ENCODE peak calls at places on chromosomes 3 and 15, in seven cellular contexts. One of them, this sample, is unnamed.

GRCh38 chr3:18847583-18848197 is 300.6 kb upstream of the KCNH8 start:
- DNase-seq in CD8-positive, alpha-beta T cell: no peak
- DNase-seq in uterus: no peak
- DNase-seq in mesenchymal stem cell: no peak
- DNase-seq in tibial nerve: no peak
- DNase-seq in IMR-90: no peak
- DNase-seq in left ventricle myocardium inferior: no peak
- DNase-seq in this sample: no peak

GRCh38 chr3:172749201-172749965 is 1.1 kb upstream of the ECT2 start:
- DNase-seq in CD8-positive, alpha-beta T cell: no peak
- DNase-seq in left ventricle myocardium inferior: no peak
- DNase-seq in tibial nerve: peak; percentile 25
- DNase-seq in mesenchymal stem cell: peak; percentile 84
- DNase-seq in IMR-90: peak; percentile 96
- DNase-seq in uterus: peak; percentile 28
- DNase-seq in this sample: no peak

GRCh38 chr15:40881351-40881750 is 7.3 kb upstream of the RHOV start:
- DNase-seq in IMR-90: no peak
- DNase-seq in mesenchymal stem cell: no peak
- DNase-seq in CD8-positive, alpha-beta T cell: no peak
- DNase-seq in tibial nerve: no peak
- DNase-seq in uterus: no peak
- DNase-seq in left ventricle myocardium inferior: no peak
- DNase-seq in this sample: no peak

GRCh38 chr3:71495708-71496472 is 87.6 kb downstream of the FOXP1 start:
- DNase-seq in mesenchymal stem cell: peak; percentile 87
- DNase-seq in IMR-90: peak; percentile 91
- DNase-seq in left ventricle myocardium inferior: no peak
- DNase-seq in tibial nerve: no peak
- DNase-seq in uterus: peak; percentile 47
- DNase-seq in CD8-positive, alpha-beta T cell: no peak
- DNase-seq in this sample: peak; percentile 79

GRCh38 chr15:77993374-77993911 is 84.1 kb downstream of the TBC1D2B start:
- DNase-seq in mesenchymal stem cell: no peak
- DNase-seq in CD8-positive, alpha-beta T cell: no peak
- DNase-seq in tibial nerve: no peak
- DNase-seq in uterus: no peak
- DNase-seq in left ventricle myocardium inferior: no peak
- DNase-seq in IMR-90: no peak
- DNase-seq in this sample: no peak

GRCh38 chr3:195260286-195260905 is 10.6 kb downstream of the XXYLT1 start:
- DNase-seq in left ventricle myocardium inferior: no peak
- DNase-seq in IMR-90: no peak
- DNase-seq in CD8-positive, alpha-beta T cell: no peak
- DNase-seq in mesenchymal stem cell: peak; percentile 45
- DNase-seq in uterus: no peak
- DNase-seq in tibial nerve: no peak
- DNase-seq in this sample: peak; percentile 46

GRCh38 chr3:179750720-179751328 is 98.0 kb downstream of the USP13 start:
- DNase-seq in left ventricle myocardium inferior: no peak
- DNase-seq in mesenchymal stem cell: peak; percentile 45
- DNase-seq in uterus: no peak
- DNase-seq in tibial nerve: no peak
- DNase-seq in IMR-90: peak; percentile 28
- DNase-seq in CD8-positive, alpha-beta T cell: no peak
- DNase-seq in this sample: no peak

GRCh38 chr3:34005886-34006285 is 207.5 kb downstream of the PDCD6IP start:
- DNase-seq in mesenchymal stem cell: peak; percentile 37
- DNase-seq in left ventricle myocardium inferior: no peak
- DNase-seq in uterus: no peak
- DNase-seq in tibial nerve: no peak
- DNase-seq in CD8-positive, alpha-beta T cell: no peak
- DNase-seq in IMR-90: peak; percentile 89
- DNase-seq in this sample: no peak

GRCh38 chr3:100650651-100651611 is 41.5 kb downstream of the ADGRG7 start:
- DNase-seq in left ventricle myocardium inferior: no peak
- DNase-seq in uterus: no peak
- DNase-seq in tibial nerve: peak; percentile 15
- DNase-seq in IMR-90: peak; percentile 54
- DNase-seq in CD8-positive, alpha-beta T cell: no peak
- DNase-seq in mesenchymal stem cell: peak; percentile 51
- DNase-seq in this sample: peak; percentile 52

GRCh38 chr3:168044049-168044448 is 51.7 kb downstream of the GOLIM4 start:
- DNase-seq in left ventricle myocardium inferior: no peak
- DNase-seq in tibial nerve: no peak
- DNase-seq in uterus: no peak
- DNase-seq in IMR-90: no peak
- DNase-seq in CD8-positive, alpha-beta T cell: no peak
- DNase-seq in mesenchymal stem cell: no peak
- DNase-seq in this sample: no peak

GRCh38 chr3:10723991-10724390 is 92.0 kb upstream of the SLC6A11 start:
- DNase-seq in IMR-90: no peak
- DNase-seq in CD8-positive, alpha-beta T cell: no peak
- DNase-seq in tibial nerve: no peak
- DNase-seq in left ventricle myocardium inferior: no peak
- DNase-seq in mesenchymal stem cell: no peak
- DNase-seq in uterus: no peak
- DNase-seq in this sample: no peak

GRCh38 chr15:69156726-69157381 is 3.6 kb upstream of the GLCE start:
- DNase-seq in left ventricle myocardium inferior: no peak
- DNase-seq in tibial nerve: no peak
- DNase-seq in CD8-positive, alpha-beta T cell: no peak
- DNase-seq in IMR-90: no peak
- DNase-seq in uterus: no peak
- DNase-seq in mesenchymal stem cell: no peak
- DNase-seq in this sample: no peak

GRCh38 chr3:162865466-162865865 is 1368.9 kb downstream of the OTOL1 start:
- DNase-seq in CD8-positive, alpha-beta T cell: no peak
- DNase-seq in tibial nerve: no peak
- DNase-seq in mesenchymal stem cell: no peak
- DNase-seq in left ventricle myocardium inferior: no peak
- DNase-seq in IMR-90: no peak
- DNase-seq in uterus: no peak
- DNase-seq in this sample: no peak

GRCh38 chr3:9793161-9793781 is 389 bp downstream of the ARPC4 start:
- DNase-seq in CD8-positive, alpha-beta T cell: no peak
- DNase-seq in IMR-90: peak; percentile 44
- DNase-seq in tibial nerve: no peak
- DNase-seq in uterus: no peak
- DNase-seq in left ventricle myocardium inferior: no peak
- DNase-seq in mesenchymal stem cell: peak; percentile 75
- DNase-seq in this sample: peak; percentile 49

GRCh38 chr15:95693917-95694316 is 636.6 kb upstream of the NR2F2 start:
- DNase-seq in tibial nerve: no peak
- DNase-seq in mesenchymal stem cell: peak; percentile 25
- DNase-seq in left ventricle myocardium inferior: no peak
- DNase-seq in uterus: no peak
- DNase-seq in CD8-positive, alpha-beta T cell: no peak
- DNase-seq in IMR-90: peak; percentile 16
- DNase-seq in this sample: no peak

GRCh38 chr15:95698230-95698629 is 632.3 kb upstream of the NR2F2 start:
- DNase-seq in left ventricle myocardium inferior: no peak
- DNase-seq in tibial nerve: no peak
- DNase-seq in IMR-90: peak; percentile 35
- DNase-seq in CD8-positive, alpha-beta T cell: no peak
- DNase-seq in uterus: no peak
- DNase-seq in mesenchymal stem cell: no peak
- DNase-seq in this sample: no peak

GRCh38 chr15:95698971-95699370 is 631.5 kb upstream of the NR2F2 start:
- DNase-seq in IMR-90: peak; percentile 31
- DNase-seq in tibial nerve: no peak
- DNase-seq in left ventricle myocardium inferior: no peak
- DNase-seq in uterus: no peak
- DNase-seq in CD8-positive, alpha-beta T cell: no peak
- DNase-seq in mesenchymal stem cell: peak; percentile 14
- DNase-seq in this sample: no peak

GRCh38 chr15:95701410-95701809 is 629.1 kb upstream of the NR2F2 start:
- DNase-seq in IMR-90: no peak
- DNase-seq in left ventricle myocardium inferior: no peak
- DNase-seq in mesenchymal stem cell: no peak
- DNase-seq in tibial nerve: no peak
- DNase-seq in uterus: no peak
- DNase-seq in CD8-positive, alpha-beta T cell: no peak
- DNase-seq in this sample: no peak

DNA sequence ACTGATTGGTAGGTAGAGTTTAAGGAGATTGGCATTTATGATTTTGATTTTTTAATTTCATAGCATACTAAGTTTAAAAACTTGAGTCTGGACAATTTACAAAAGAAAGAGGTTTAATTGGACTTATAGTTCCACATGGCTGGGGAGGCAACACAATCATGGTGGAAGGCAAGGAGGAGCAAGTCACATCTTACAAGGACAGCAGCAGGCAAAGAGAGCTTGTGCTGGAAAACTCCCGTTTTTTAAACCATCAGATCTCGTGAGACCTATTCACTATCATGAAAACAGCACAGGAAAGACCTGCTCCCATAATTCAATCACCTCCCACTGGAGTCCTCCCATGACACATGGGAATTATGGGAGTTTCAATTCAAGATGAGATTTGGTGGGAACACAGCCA is 630.9 kb upstream of the NR2F2 start:
- DNase-seq in left ventricle myocardium inferior: no peak
- DNase-seq in mesenchymal stem cell: no peak
- DNase-seq in uterus: no peak
- DNase-seq in IMR-90: no peak
- DNase-seq in tibial nerve: no peak
- DNase-seq in CD8-positive, alpha-beta T cell: no peak
- DNase-seq in this sample: no peak
- H3K9me3 ChIP-seq in left ventricle myocardium inferior: peaks cover 64% of the 10 kb centered on the region
- H3K9me3 ChIP-seq in mesenchymal stem cell: peaks cover 77% of the 10 kb centered on the region
- H3K9me3 ChIP-seq in uterus: no peaks in the 10 kb centered on the region
- H3K9me3 ChIP-seq in IMR-90: peaks cover 32% of the 10 kb centered on the region
- H3K9me3 ChIP-seq in tibial nerve: no peaks in the 10 kb centered on the region
- H3K9me3 ChIP-seq in CD8-positive, alpha-beta T cell: no peaks in the 10 kb centered on the region
- H3K9me3 ChIP-seq in this sample: peaks cover 27% of the 10 kb centered on the region

DNA sequence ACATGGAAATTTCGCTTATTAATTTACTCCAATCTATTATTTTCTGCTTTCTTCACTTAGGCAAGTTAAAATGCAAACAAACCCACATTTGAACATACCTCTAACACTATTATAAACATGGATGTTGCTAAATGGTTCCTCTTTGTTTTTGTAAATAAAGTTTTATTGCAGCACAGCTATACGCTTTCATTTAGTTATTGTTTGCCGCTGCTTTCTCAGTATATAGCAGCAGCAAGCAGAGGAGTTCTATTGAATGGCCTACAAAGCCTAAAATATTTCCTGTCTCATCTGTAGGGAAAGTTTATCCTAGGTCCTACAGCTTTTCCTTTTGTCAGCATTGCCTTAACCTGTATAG is 7.9 kb upstream of the CHD2 start:
- DNase-seq in IMR-90: no peak
- DNase-seq in CD8-positive, alpha-beta T cell: no peak
- DNase-seq in left ventricle myocardium inferior: no peak
- DNase-seq in mesenchymal stem cell: no peak
- DNase-seq in tibial nerve: no peak
- DNase-seq in uterus: no peak
- DNase-seq in this sample: peak; percentile 10
- H3K4me1 ChIP-seq in IMR-90: peaks cover 3% of the 10 kb centered on the region
- H3K4me1 ChIP-seq in CD8-positive, alpha-beta T cell: peaks cover 81% of the 10 kb centered on the region
- H3K4me1 ChIP-seq in left ventricle myocardium inferior: peaks cover 98% of the 10 kb centered on the region
- H3K4me1 ChIP-seq in mesenchymal stem cell: peaks cover 6% of the 10 kb centered on the region
- H3K4me1 ChIP-seq in tibial nerve: peaks cover 82% of the 10 kb centered on the region
- H3K4me1 ChIP-seq in uterus: peaks cover 9% of the 10 kb centered on the region
- H3K4me1 ChIP-seq in this sample: peaks cover 92% of the 10 kb centered on the region

GRCh38 chr3:196941846-196942225 is 492 bp downstream of the NCBP2 start:
- DNase-seq in CD8-positive, alpha-beta T cell: peak; percentile 30
- DNase-seq in uterus: no peak
- DNase-seq in mesenchymal stem cell: no peak
- DNase-seq in left ventricle myocardium inferior: peak; percentile 30
- DNase-seq in tibial nerve: no peak
- DNase-seq in IMR-90: peak; percentile 51
- DNase-seq in this sample: no peak

GRCh38 chr3:196942915-196943277 is 568 bp upstream of the NCBP2 start:
- DNase-seq in IMR-90: no peak
- DNase-seq in CD8-positive, alpha-beta T cell: no peak
- DNase-seq in mesenchymal stem cell: peak; percentile 27
- DNase-seq in tibial nerve: no peak
- DNase-seq in left ventricle myocardium inferior: no peak
- DNase-seq in uterus: no peak
- DNase-seq in this sample: no peak

GRCh38 chr3:196936288-196936687 is 6.0 kb downstream of the NCBP2 start:
- DNase-seq in CD8-positive, alpha-beta T cell: no peak
- DNase-seq in uterus: no peak
- DNase-seq in mesenchymal stem cell: no peak
- DNase-seq in IMR-90: no peak
- DNase-seq in tibial nerve: no peak
- DNase-seq in left ventricle myocardium inferior: no peak
- DNase-seq in this sample: no peak

GRCh38 chr3:196942226-196942914 is at the start of gene NCBP2:
- DNase-seq in CD8-positive, alpha-beta T cell: peak; percentile 99
- DNase-seq in left ventricle myocardium inferior: peak; percentile 99
- DNase-seq in mesenchymal stem cell: peak; percentile 98
- DNase-seq in tibial nerve: peak; percentile 99
- DNase-seq in uterus: peak; percentile 98
- DNase-seq in IMR-90: peak; percentile 98
- DNase-seq in this sample: peak; percentile 99

DNA sequence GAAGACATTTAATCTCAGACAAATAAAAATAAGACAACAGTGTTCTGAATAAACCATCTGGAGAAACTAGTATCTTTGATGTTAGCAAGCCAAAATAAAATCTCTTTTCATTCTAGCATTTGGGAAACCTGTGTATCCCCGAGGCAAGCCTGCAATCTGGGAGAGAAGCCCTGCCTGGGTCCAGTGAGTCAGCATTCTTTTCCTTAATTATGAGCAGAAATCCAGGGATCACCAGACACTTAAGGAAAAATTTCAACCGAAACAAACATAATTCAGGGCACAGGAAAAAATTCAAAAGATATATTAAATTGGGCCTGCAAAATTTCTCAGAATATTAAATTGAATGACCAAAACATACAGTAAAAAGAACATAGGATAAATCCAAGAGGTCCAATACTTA is 4.2 kb downstream of the NCBP2 start:
- DNase-seq in left ventricle myocardium inferior: no peak
- DNase-seq in uterus: no peak
- DNase-seq in IMR-90: no peak
- DNase-seq in mesenchymal stem cell: no peak
- DNase-seq in CD8-positive, alpha-beta T cell: no peak
- DNase-seq in tibial nerve: no peak
- DNase-seq in this sample: no peak
- H3K36me3 ChIP-seq in left ventricle myocardium inferior: peaks cover 66% of the 10 kb centered on the region
- H3K36me3 ChIP-seq in uterus: no peaks in the 10 kb centered on the region
- H3K36me3 ChIP-seq in IMR-90: peaks cover 35% of the 10 kb centered on the region
- H3K36me3 ChIP-seq in mesenchymal stem cell: peaks cover 67% of the 10 kb centered on the region
- H3K36me3 ChIP-seq in CD8-positive, alpha-beta T cell: peaks cover 44% of the 10 kb centered on the region
- H3K36me3 ChIP-seq in tibial nerve: no peaks in the 10 kb centered on the region
- H3K36me3 ChIP-seq in this sample: peaks cover 62% of the 10 kb centered on the region

GRCh38 chr15:49604625-49605409 is 15.8 kb downstream of the FAM227B start:
- DNase-seq in mesenchymal stem cell: no peak
- DNase-seq in uterus: no peak
- DNase-seq in tibial nerve: no peak
- DNase-seq in IMR-90: no peak
- DNase-seq in CD8-positive, alpha-beta T cell: no peak
- DNase-seq in left ventricle myocardium inferior: no peak
- DNase-seq in this sample: no peak
- H3K9me3 ChIP-seq in mesenchymal stem cell: peaks cover 54% of the 10 kb centered on the region
- H3K9me3 ChIP-seq in uterus: no peaks in the 10 kb centered on the region
- H3K9me3 ChIP-seq in tibial nerve: no peaks in the 10 kb centered on the region
- H3K9me3 ChIP-seq in IMR-90: peaks cover 13% of the 10 kb centered on the region
- H3K9me3 ChIP-seq in CD8-positive, alpha-beta T cell: no peaks in the 10 kb centered on the region
- H3K9me3 ChIP-seq in left ventricle myocardium inferior: peaks cover 54% of the 10 kb centered on the region
- H3K9me3 ChIP-seq in this sample: peaks cover 12% of the 10 kb centered on the region

This sample was measured in CD4-positive, CD25-positive, alpha-beta regulatory T cell.